ENCODE peak calls at places on chromosomes 7 and 10, in nine cellular contexts. M, Z, C, R, K, H, P, X and Q are unnamed samples.

GRCh38 chr7:1049006-1049741 is 4.8 kb downstream of the GPR146 start:
- DNase-seq in M (peak), Z (no peak), C (no peak), R (no peak), K (no peak), H (no peak), P (no peak), X (no peak), Q (no peak)

GRCh38 chr7:1513657-1514095 is 9.5 kb upstream of the INTS1 start:
- DNase-seq in M (no peak), Z (no peak), C (peak), R (peak), K (peak), H (no peak), P (no peak), X (no peak), Q (no peak)

GRCh38 chr7:156943091-156944041 is 6.1 kb upstream of the NOM1 start:
- DNase-seq in M (no peak), Z (no peak), C (no peak), R (no peak), K (no peak), H (no peak), P (no peak), X (no peak), Q (no peak)

GRCh38 chr10:96511044-96511945 is 2.4 kb downstream of the TLL2 start:
- DNase-seq in M (no peak), Z (peak), C (peak), R (no peak), K (no peak), H (no peak), P (peak), X (no peak), Q (no peak)

GRCh38 chr10:36187382-36188042 is 545.4 kb upstream of the FZD8 start:
- DNase-seq in M (no peak), Z (no peak), C (no peak), R (peak), K (no peak), H (no peak), P (no peak), X (no peak), Q (no peak)

GRCh38 chr10:119545310-119545709 is 2.8 kb upstream of the RGS10 start:
- DNase-seq in M (no peak), Z (no peak), C (no peak), R (no peak), K (no peak), H (no peak), P (no peak), X (no peak), Q (no peak)

GRCh38 chr10:34396669-34397068 is 418.4 kb downstream of the PARD3 start:
- DNase-seq in M (no peak), Z (no peak), C (no peak), R (no peak), K (no peak), H (no peak), P (no peak), X (no peak), Q (no peak)

GRCh38 chr7:76259124-76260086 is 43.1 kb upstream of the HSPB1 start:
- DNase-seq in M (no peak), Z (no peak), C (no peak), R (no peak), K (no peak), H (no peak), P (no peak), X (peak), Q (no peak)

GRCh38 chr10:122557516-122557915 is 3.0 kb upstream of the DMBT1 start:
- DNase-seq in M (no peak), Z (no peak), C (no peak), R (no peak), K (no peak), H (no peak), P (no peak), X (no peak), Q (no peak)

GRCh38 chr7:30074422-30075030 is 46.3 kb downstream of the PLEKHA8 start:
- DNase-seq in M (no peak), Z (no peak), C (peak), R (no peak), K (peak), H (peak), P (peak), X (no peak), Q (no peak)

GRCh38 chr7:140402178-140402835 is 1.6 kb upstream of the RAB19 start:
- DNase-seq in M (no peak), Z (no peak), C (no peak), R (no peak), K (peak), H (no peak), P (no peak), X (no peak), Q (no peak)

GRCh38 chr7:72336887-72337821 is 75.0 kb downstream of the CALN1 start:
- DNase-seq in M (no peak), Z (no peak), C (no peak), R (no peak), K (no peak), H (no peak), P (no peak), X (no peak), Q (no peak)

GRCh38 chr7:63067897-63068585 is 930.6 kb upstream of the ZNF722 start:
- DNase-seq in M (no peak), Z (no peak), C (no peak), R (peak), K (no peak), H (no peak), P (no peak), X (no peak), Q (no peak)

GRCh38 chr10:132618158-132618924 is 80.8 kb downstream of the INPP5A start:
- DNase-seq in M (no peak), Z (no peak), C (no peak), R (no peak), K (peak), H (no peak), P (no peak), X (no peak), Q (no peak)

GRCh38 chr10:132615346-132616169 is 78.0 kb downstream of the INPP5A start:
- DNase-seq in M (peak), Z (no peak), C (no peak), R (peak), K (no peak), H (no peak), P (no peak), X (no peak), Q (no peak)

GRCh38 chr10:132616170-132616994 is 78.8 kb downstream of the INPP5A start:
- DNase-seq in M (peak), Z (no peak), C (no peak), R (peak), K (no peak), H (peak), P (no peak), X (peak), Q (peak)

GRCh38 chr10:132617781-132618052 is 80.1 kb downstream of the INPP5A start:
- DNase-seq in M (no peak), Z (no peak), C (no peak), R (no peak), K (no peak), H (no peak), P (no peak), X (no peak), Q (no peak)

DNA sequence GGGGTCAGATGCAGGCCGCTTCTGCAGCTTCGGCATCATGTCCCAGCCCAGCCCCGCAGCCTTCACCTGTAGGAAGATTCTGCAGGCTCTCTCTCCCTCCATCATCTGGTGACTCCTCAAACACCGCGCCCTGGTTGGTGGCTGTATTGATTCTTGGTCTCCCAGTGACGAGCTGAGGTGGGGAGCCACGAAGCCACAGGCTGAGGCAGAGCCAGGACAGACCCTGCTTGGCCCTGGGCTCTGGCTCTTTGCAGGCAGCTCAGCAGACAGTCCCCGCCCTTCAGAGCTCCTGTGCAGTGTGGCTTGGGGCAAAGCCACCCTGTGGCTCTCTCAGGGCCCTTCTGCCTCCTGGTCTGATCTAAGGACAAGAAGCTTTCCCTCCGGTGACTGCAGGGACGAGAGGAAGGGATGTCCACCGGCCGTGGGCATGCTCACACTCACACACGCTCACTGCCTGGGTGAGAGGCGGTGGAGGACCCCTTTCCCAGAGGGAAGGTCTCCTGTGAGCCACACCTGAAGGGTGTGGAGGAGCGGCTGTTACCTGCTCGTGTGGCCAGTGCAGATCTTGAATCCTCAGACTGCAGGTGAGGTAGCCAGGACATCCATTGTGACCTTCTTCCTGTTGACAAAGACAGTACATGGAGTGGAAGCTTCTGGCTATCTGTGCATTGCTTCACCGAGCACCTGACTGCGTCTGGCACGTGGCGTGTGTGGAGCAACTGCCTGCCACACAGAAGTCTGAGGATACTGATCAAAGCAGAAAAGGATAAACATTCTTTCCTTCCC is 79.6 kb downstream of the INPP5A start:
- DNase-seq in M (peak), Z (no peak), C (no peak), R (peak), K (no peak), H (no peak), P (no peak), X (no peak), Q (no peak)
- H3K27ac ChIP-seq in M (peak), Z (no peak), C (no peak), R (no peak), K (no peak), H (no peak), P (no peak), X (no peak), Q (no peak)

GRCh38 chr7:70764701-70765208 is 367.2 kb upstream of the GALNT17 start:
- DNase-seq in M (no peak), Z (no peak), C (no peak), R (no peak), K (no peak), H (no peak), P (no peak), X (no peak), Q (no peak)

GRCh38 chr7:70764004-70764691 is 367.8 kb upstream of the GALNT17 start:
- DNase-seq in M (no peak), Z (no peak), C (no peak), R (no peak), K (no peak), H (no peak), P (no peak), X (no peak), Q (no peak)

GRCh38 chr7:70765651-70766050 is 366.3 kb upstream of the GALNT17 start:
- DNase-seq in M (no peak), Z (no peak), C (no peak), R (no peak), K (no peak), H (no peak), P (no peak), X (no peak), Q (no peak)

GRCh38 chr7:70762697-70763096 is 369.2 kb upstream of the GALNT17 start:
- DNase-seq in M (no peak), Z (no peak), C (no peak), R (no peak), K (no peak), H (no peak), P (no peak), X (no peak), Q (no peak)

DNA sequence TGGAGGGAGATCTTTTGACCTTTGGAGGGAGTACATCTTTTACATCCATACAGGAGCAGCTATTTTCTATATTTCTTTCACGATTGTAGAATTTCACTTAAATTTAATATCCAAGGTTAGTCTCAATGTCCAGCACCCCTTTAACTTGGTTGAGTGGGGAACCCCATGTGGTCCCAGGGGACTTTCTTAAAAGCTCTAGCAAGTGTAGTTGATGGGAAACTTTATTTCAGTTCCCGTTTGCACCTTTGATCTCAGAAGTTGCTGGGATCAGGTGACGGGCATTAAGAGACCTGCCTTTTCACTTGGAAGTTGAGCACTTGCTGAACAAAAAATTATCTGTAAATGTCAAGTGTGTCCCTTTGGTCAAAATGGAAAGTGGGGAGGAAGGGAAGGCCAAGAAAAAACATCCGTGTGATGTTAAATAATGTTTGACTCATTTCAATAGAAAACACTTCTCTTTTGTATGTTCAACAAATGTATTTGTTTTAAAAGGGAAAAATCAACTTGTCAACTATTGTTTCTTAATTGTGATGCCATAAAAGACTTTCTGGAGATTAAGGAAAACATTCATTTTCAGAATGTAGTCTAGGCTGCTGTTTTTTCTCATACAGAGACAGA is 370.1 kb upstream of the GALNT17 start:
- DNase-seq in M (no peak), Z (no peak), C (no peak), R (no peak), K (no peak), H (no peak), P (no peak), X (no peak), Q (no peak)
- H3K27ac ChIP-seq in M (no peak), Z (no peak), C (no peak), R (no peak), K (no peak), H (no peak), P (no peak), X (no peak), Q (no peak)

DNA sequence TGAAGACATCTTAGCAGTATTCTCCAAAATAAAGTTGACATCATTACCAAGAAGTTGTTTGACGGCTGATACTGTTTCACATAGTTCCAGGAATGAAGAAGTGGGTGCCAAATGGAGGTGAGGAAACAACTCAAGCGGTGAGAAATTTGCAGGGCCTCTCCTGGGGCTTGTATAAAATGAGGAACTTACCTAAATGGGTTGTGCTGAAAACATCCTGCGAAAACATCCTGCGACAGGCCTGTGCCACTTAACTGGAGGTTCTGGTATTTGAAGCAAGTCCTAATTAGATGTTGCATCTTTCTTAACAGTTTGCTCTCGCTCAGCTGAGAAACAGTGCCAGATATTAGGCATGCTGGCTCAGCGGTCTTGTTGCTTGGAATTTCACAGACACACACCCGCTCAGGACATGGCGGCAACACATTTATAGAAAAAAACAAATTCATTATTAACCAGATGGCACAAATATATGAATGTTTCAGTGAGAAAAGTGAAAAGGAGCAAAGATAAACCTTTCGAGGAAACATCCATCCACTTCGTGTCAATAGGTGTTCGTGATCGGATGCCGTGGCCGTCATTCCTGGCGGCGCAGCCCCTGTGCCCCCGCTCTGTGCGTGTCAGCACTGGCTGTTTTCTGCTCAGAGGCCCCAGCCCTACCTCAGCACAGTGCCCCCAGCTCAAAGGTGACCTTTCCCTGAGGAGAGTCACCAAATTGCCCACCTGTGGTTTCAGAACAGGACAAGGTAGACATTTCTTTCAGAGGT is 48.1 kb downstream of the CDC123 start:
- DNase-seq in M (peak), Z (no peak), C (no peak), R (no peak), K (no peak), H (no peak), P (no peak), X (no peak), Q (no peak)
- H3K27ac ChIP-seq in M (peak), Z (no peak), C (no peak), R (no peak), K (no peak), H (no peak), P (no peak), X (no peak), Q (no peak)

GRCh38 chr10:61784354-61785131 is 117.0 kb upstream of the ARID5B start:
- DNase-seq in M (no peak), Z (no peak), C (no peak), R (no peak), K (peak), H (no peak), P (no peak), X (no peak), Q (no peak)

GRCh38 chr10:61789031-61789430 is 112.5 kb upstream of the ARID5B start:
- DNase-seq in M (no peak), Z (no peak), C (no peak), R (no peak), K (no peak), H (no peak), P (no peak), X (no peak), Q (no peak)

GRCh38 chr10:61786728-61787127 is 114.8 kb upstream of the ARID5B start:
- DNase-seq in M (no peak), Z (no peak), C (no peak), R (peak), K (peak), H (no peak), P (no peak), X (no peak), Q (no peak)

GRCh38 chr10:61785410-61786105 is 115.9 kb upstream of the ARID5B start:
- DNase-seq in M (no peak), Z (no peak), C (no peak), R (no peak), K (no peak), H (no peak), P (no peak), X (no peak), Q (no peak)

GRCh38 chr10:61787170-61787569 is 114.3 kb upstream of the ARID5B start:
- DNase-seq in M (no peak), Z (no peak), C (no peak), R (no peak), K (no peak), H (no peak), P (no peak), X (no peak), Q (no peak)
- H3K27ac ChIP-seq in M (no peak), Z (no peak), C (peak), R (peak), K (peak), H (no peak), P (no peak), X (no peak), Q (no peak)

DNA sequence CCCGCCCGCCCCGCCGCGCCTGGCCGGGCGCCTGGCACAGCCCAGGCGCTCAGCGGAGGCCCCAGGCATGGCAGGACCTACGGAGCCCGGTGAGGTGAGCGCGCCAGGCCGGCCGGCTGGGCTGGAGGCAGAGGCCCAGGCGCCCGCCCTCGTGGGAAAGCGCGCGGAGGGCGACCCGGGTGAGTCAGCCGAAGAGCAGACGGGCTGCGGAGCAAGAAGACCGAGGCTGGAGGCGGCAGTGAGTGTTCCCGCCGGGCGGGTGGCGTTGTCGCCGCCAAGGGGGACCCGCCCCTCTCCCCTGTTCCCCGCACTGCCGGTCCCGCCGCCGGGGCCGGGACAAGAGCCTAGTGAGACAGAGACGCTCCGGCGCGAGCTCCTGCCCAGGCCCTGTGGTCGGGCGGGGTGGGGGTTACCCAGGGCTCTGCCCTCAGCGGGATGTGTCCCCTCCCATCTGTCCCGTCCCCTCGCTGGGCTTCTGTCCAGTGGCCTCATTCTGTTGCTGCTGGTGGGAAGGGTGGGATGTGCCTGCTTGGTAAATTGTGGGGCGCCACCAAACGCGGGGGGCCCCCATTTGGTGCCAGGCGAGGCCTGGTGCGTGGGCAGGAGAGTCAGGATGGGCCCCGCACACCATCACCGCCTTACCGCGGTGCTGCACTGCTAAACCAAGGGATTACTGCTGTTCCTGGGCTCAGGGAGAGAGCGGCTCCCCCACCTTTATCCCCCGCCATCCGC is 17.0 kb upstream of the NODAL start:
- DNase-seq in M (peak), Z (no peak), C (no peak), R (peak), K (peak), H (no peak), P (no peak), X (no peak), Q (no peak)
- H3K27ac ChIP-seq in M (peak), Z (no peak), C (peak), R (peak), K (no peak), H (no peak), P (no peak), X (no peak), Q (no peak)

GRCh38 chr10:121096617-121097431 is 245.7 kb downstream of the WDR11 start:
- DNase-seq in M (no peak), Z (no peak), C (no peak), R (no peak), K (peak), H (no peak), P (peak), X (no peak), Q (no peak)
- H3K27ac ChIP-seq in M (no peak), Z (no peak), C (no peak), R (no peak), K (no peak), H (no peak), P (no peak), X (no peak), Q (no peak)

GRCh38 chr10:61764486-61764885 is 101.8 kb downstream of the CABCOCO1 start:
- DNase-seq in M (no peak), Z (no peak), C (no peak), R (no peak), K (no peak), H (no peak), P (no peak), X (no peak), Q (no peak)
- H3K27ac ChIP-seq in M (no peak), Z (no peak), C (no peak), R (no peak), K (no peak), H (no peak), P (no peak), X (peak), Q (no peak)